ENCODE peak calls at places on chromosomes 5 and 9, in five cellular contexts. J, N, F, A and U are unnamed samples.

GRCh38 chr9:89527084-89527483 is 29.2 kb upstream of the SEMA4D start:
- DNase-seq in F (no peak), A (no peak), J (no peak), N (no peak), U (no peak)

GRCh38 chr9:129221233-129221632 is 43.2 kb upstream of the IER5L start:
- DNase-seq in A (peak), N (no peak), J (no peak), F (no peak), U (no peak)

GRCh38 chr9:135408676-135409254 is 70.8 kb upstream of the PPP1R26 start:
- DNase-seq in F (no peak), J (no peak), N (no peak), A (no peak), U (no peak)

GRCh38 chr9:5622019-5622418 is 6.9 kb upstream of the RIC1 start:
- DNase-seq in F (peak), A (no peak), N (no peak), J (no peak), U (peak)

GRCh38 chr9:20023237-20023928 is 234.5 kb upstream of the SLC24A2 start:
- DNase-seq in A (no peak), F (no peak), J (no peak), N (no peak), U (no peak)

GRCh38 chr5:134567651-134568338 is 42.3 kb downstream of the JADE2 start:
- DNase-seq in N (no peak), A (no peak), J (no peak), F (peak), U (peak)

GRCh38 chr5:68225911-68226563 is 10.5 kb downstream of the PIK3R1 start:
- DNase-seq in N (no peak), J (no peak), A (no peak), F (no peak), U (peak)

GRCh38 chr5:2877520-2877919 is 126.0 kb upstream of the IRX2 start:
- DNase-seq in A (no peak), F (no peak), N (no peak), J (no peak), U (no peak)

GRCh38 chr9:125742657-125743056 is 4.5 kb upstream of the PBX3 start:
- DNase-seq in N (no peak), A (no peak), J (no peak), F (no peak), U (no peak)

GRCh38 chr5:78613151-78613533 is 35.4 kb downstream of the LHFPL2 start:
- DNase-seq in A (no peak), J (no peak), N (no peak), F (no peak), U (no peak)

GRCh38 chr9:93292664-93293328 is 108.9 kb downstream of the WNK2 start:
- DNase-seq in F (no peak), N (no peak), J (no peak), A (no peak), U (no peak)

GRCh38 chr5:96054272-96055030 is 92.8 kb upstream of the ELL2 start:
- DNase-seq in F (no peak), N (no peak), A (no peak), J (no peak), U (no peak)

GRCh38 chr9:132627120-132627519 is 42.7 kb downstream of the DDX31 start:
- DNase-seq in N (no peak), J (no peak), A (no peak), F (no peak), U (no peak)

GRCh38 chr9:127898433-127899199 is 787 bp downstream of the ST6GALNAC6 start:
- DNase-seq in N (no peak), A (no peak), J (no peak), F (peak), U (peak)

GRCh38 chr9:97307500-97308163 is at the start of gene CCDC180:
- DNase-seq in N (no peak), A (no peak), J (no peak), F (peak), U (peak)

GRCh38 chr5:28548856-28549255 is 1510.5 kb upstream of the CDH9 start:
- DNase-seq in J (no peak), N (no peak), A (no peak), F (no peak), U (no peak)

GRCh38 chr5:178106556-178107239 is 6.6 kb upstream of the N4BP3 start:
- DNase-seq in A (peak), F (no peak), N (no peak), J (no peak), U (no peak)

GRCh38 chr9:693460-694390 is 147.8 kb upstream of the DMRT1 start:
- DNase-seq in F (peak), J (no peak), N (no peak), A (no peak), U (peak)

GRCh38 chr5:143551765-143552164 is 148.3 kb upstream of the NR3C1 start:
- DNase-seq in F (no peak), A (no peak), N (no peak), J (no peak), U (no peak)

GRCh38 chr9:136622538-136622948 is 40.2 kb upstream of the EGFL7 start:
- DNase-seq in N (no peak), J (no peak), F (no peak), A (no peak), U (no peak)

GRCh38 chr9:109507421-109507838 is 9.3 kb upstream of the PTPN3 start:
- DNase-seq in F (peak), J (no peak), N (no peak), A (no peak), U (peak)

GRCh38 chr5:56481147-56481997 is 248.2 kb upstream of the ANKRD55 start:
- DNase-seq in F (peak), N (peak), A (peak), J (no peak), U (peak)

GRCh38 chr9:6938873-6939272 is 181.1 kb downstream of the KDM4C start:
- DNase-seq in N (no peak), A (no peak), F (no peak), J (no peak), U (no peak)

GRCh38 chr5:142825378-142826089 is 55.4 kb downstream of the ARHGAP26 start:
- DNase-seq in F (no peak), J (no peak), N (no peak), A (no peak), U (no peak)

GRCh38 chr5:132142459-132142858 is 68.9 kb downstream of the CSF2 start:
- DNase-seq in F (no peak), J (no peak), A (no peak), N (no peak), U (no peak)

GRCh38 chr5:77168187-77168883 is 42.1 kb upstream of the PDE8B start:
- DNase-seq in J (peak), A (no peak), N (no peak), F (no peak), U (peak)

GRCh38 chr9:119963798-119964372 is 594.6 kb upstream of the BRINP1 start:
- DNase-seq in F (peak), J (no peak), N (peak), A (no peak), U (peak)

GRCh38 chr5:14332038-14332631 is 189.0 kb downstream of the TRIO start:
- DNase-seq in F (no peak), J (no peak), N (no peak), A (no peak), U (no peak)

GRCh38 chr5:83503662-83504061 is 32.1 kb downstream of the VCAN start:
- DNase-seq in F (peak), A (no peak), J (no peak), N (no peak), U (peak)

GRCh38 chr5:94941113-94941765 is 322.8 kb downstream of the SLF1 start:
- DNase-seq in A (no peak), F (peak), J (no peak), N (no peak), U (no peak)

GRCh38 chr5:90050135-90050534 is 359.4 kb downstream of the CETN3 start:
- DNase-seq in J (no peak), F (no peak), A (peak), N (no peak), U (no peak)

GRCh38 chr5:108924457-108924961 is 176.8 kb downstream of the FER start:
- DNase-seq in J (no peak), F (no peak), A (peak), N (no peak), U (no peak)

GRCh38 chr9:102360846-102361245 is 622.4 kb upstream of the GRIN3A start:
- DNase-seq in F (no peak), A (no peak), N (no peak), J (no peak), U (no peak)

GRCh38 chr9:102354041-102354440 is 615.6 kb upstream of the GRIN3A start:
- DNase-seq in J (no peak), N (no peak), A (no peak), F (no peak), U (no peak)

GRCh38 chr9:102355982-102356381 is 617.5 kb upstream of the GRIN3A start:
- DNase-seq in F (no peak), N (no peak), A (no peak), J (no peak), U (no peak)
- H3K4me3 ChIP-seq in F (no peak), N (no peak), A (no peak), J (no peak), U (no peak)

DNA sequence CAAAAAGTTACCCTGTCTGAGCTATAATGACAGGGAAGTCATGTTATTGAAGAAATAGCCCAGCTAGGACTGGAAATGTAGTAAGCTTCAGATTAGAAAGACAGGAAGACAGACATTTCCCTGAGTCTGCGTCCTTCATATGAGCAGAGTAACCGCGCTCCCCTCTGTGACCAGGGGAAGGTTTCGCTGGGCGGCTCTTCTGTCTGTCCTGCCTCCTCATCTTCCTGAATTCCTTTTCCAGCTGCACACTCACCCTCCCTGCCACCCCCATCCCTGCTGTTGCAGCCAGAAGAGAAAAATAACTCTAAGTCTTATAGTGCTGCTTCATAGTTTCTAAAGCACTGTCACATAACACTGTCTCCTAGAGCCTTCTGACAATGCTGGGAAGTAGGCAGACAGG is 8.6 kb downstream of the SPARC start:
- DNase-seq in N (no peak), A (no peak), F (peak), J (no peak), U (peak)
- H3K4me3 ChIP-seq in N (no peak), A (no peak), F (peak), J (no peak), U (no peak)

DNA sequence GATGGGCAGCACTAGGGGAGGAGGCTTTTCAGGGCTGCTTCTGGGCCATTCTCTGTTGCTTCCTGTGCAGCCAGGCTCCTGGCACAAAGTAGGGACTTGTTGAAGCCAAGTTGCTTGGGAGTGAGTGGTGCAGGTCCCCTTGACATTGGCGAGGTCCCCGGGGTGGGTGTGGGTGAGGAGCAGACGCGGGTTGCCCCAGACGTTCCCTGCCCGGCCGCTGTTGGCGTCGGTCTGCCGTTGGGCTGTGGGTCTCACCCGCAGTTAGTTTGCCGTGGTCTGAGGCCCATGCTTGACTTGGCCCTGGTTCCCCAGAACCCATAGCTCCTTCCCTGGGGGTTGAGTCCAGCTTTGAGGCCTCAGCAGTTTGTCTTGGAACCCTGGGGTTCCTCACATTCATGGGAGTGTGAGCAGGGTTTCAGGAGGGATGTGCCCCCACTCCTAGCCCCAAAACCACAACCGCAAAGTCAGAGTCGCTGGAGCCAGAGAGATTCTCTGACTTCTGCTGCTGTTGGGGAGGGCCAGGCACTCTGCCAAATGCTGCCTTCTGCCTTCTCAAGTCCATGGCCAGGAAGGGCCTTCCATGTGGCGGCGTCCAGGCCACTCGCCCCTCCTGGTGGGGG is 77.5 kb downstream of the RXRA start:
- DNase-seq in A (peak), N (no peak), J (no peak), F (peak), U (peak)
- H3K4me3 ChIP-seq in A (no peak), N (no peak), J (no peak), F (no peak), U (no peak)

DNA sequence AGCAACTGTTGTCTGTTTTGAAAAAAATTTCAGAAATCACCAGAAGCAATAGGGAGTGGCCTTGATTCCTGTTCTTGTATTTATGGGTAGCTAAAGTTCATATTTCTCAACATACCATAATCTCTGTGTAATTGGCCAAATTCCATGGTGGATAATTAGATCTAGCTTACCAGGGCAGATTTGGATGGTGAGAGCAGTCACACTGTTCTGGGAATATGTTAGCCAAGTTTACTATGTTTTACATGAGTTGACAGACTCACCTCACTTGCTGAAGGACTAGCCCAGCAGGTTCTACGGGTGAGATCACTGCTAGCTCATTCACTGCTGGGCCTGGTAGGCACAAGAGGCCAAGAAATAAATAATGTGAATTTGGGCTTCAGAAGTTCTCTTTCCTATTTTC is 32.7 kb upstream of the CDKN2B start:
- DNase-seq in J (no peak), N (no peak), F (peak), A (no peak), U (peak)
- H3K4me3 ChIP-seq in J (no peak), N (no peak), F (no peak), A (no peak), U (no peak)

GRCh38 chr9:72251589-72251988 is 102.3 kb downstream of the GDA start:
- DNase-seq in F (no peak), J (no peak), N (no peak), A (no peak), U (no peak)
- H3K4me3 ChIP-seq in F (no peak), J (no peak), N (no peak), A (no peak), U (no peak)

GRCh38 chr5:168426864-168427172 is 59.5 kb upstream of the RARS1 start:
- DNase-seq in A (no peak), N (no peak), J (no peak), F (no peak), U (no peak)

GRCh38 chr5:168427224-168427623 is 59.0 kb upstream of the RARS1 start:
- DNase-seq in A (no peak), F (no peak), N (no peak), J (no peak), U (no peak)

GRCh38 chr5:168423971-168424370 is 62.3 kb upstream of the RARS1 start:
- DNase-seq in A (no peak), N (no peak), J (no peak), F (no peak), U (no peak)

GRCh38 chr5:168424506-168425298 is 61.6 kb upstream of the RARS1 start:
- DNase-seq in A (no peak), N (no peak), J (no peak), F (peak), U (peak)

GRCh38 chr5:168425997-168426863 is 60.0 kb upstream of the RARS1 start:
- DNase-seq in N (no peak), A (no peak), J (no peak), F (no peak), U (no peak)
- H3K4me3 ChIP-seq in N (no peak), A (no peak), J (no peak), F (no peak), U (no peak)

GRCh38 chr5:137870647-137871339 is 3.1 kb downstream of the MYOT start:
- DNase-seq in F (no peak), A (no peak), N (no peak), J (no peak), U (no peak)

GRCh38 chr5:137872476-137872875 is 4.8 kb downstream of the MYOT start:
- DNase-seq in N (no peak), A (no peak), F (no peak), J (no peak), U (no peak)

GRCh38 chr5:137871571-137871970 is 3.9 kb downstream of the MYOT start:
- DNase-seq in J (no peak), F (no peak), N (no peak), A (no peak), U (no peak)

GRCh38 chr5:137880313-137880712 is 8.9 kb upstream of the PKD2L2 start:
- DNase-seq in A (no peak), J (no peak), F (no peak), N (no peak), U (no peak)

GRCh38 chr5:137876101-137876500 is 8.4 kb downstream of the MYOT start:
- DNase-seq in J (no peak), A (no peak), N (no peak), F (no peak), U (no peak)
- H3K4me3 ChIP-seq in J (no peak), A (no peak), N (no peak), F (no peak), U (no peak)